ENCODE peak calls at places on chromosomes 7 and 10, in nine cellular contexts. M, R, H, O, J, Q, G, K and E are unnamed samples.
A peak's percentile ranks its signal among the peaks of the same experiment; 100 is the strongest.

GRCh38 chr10:91294134-91294906 is 73.9 kb downstream of the PCGF5 start:
- DNase-seq in M (no peak), R (no peak), H (no peak), O (no peak), J (no peak), Q (no peak), G (no peak), K (no peak), E (no peak)

GRCh38 chr7:36199329-36199728 is 46.3 kb downstream of the EEPD1 start:
- DNase-seq in M (no peak), R (no peak), H (no peak), O (no peak), J (no peak), Q (no peak), G (no peak), K (no peak), E (no peak)

GRCh38 chr10:126904807-126905686 is at the start of gene DOCK1:
- DNase-seq in M (no peak), R (no peak), H (no peak), O (peak; percentile 86), J (no peak), Q (no peak), G (no peak), K (no peak), E (peak; percentile 93)

GRCh38 chr10:115417585-115418265 is 324.6 kb downstream of the ATRNL1 start:
- DNase-seq in M (no peak), R (no peak), H (peak; percentile 17), O (no peak), J (no peak), Q (peak; percentile 19), G (no peak), K (no peak), E (peak; percentile 22)

GRCh38 chr10:112775892-112776679 is 174.0 kb upstream of the TCF7L2 start:
- DNase-seq in M (peak; percentile 19), R (no peak), H (no peak), O (no peak), J (no peak), Q (no peak), G (no peak), K (no peak), E (peak; percentile 71)

GRCh38 chr7:1704326-1705241 is 34.5 kb downstream of the ELFN1 start:
- DNase-seq in M (no peak), R (no peak), H (no peak), O (peak; percentile 39), J (no peak), Q (no peak), G (no peak), K (no peak), E (peak; percentile 37)

GRCh38 chr10:91163709-91164474 is 56.6 kb upstream of the PCGF5 start:
- DNase-seq in M (no peak), R (peak; percentile 30), H (no peak), O (peak; percentile 82), J (no peak), Q (no peak), G (peak; percentile 77), K (peak; percentile 51), E (peak; percentile 76)

GRCh38 chr10:84524435-84524834 is 196.0 kb downstream of the CCSER2 start:
- DNase-seq in M (no peak), R (no peak), H (no peak), O (no peak), J (no peak), Q (no peak), G (no peak), K (no peak), E (no peak)